ENCODE peak calls at places on chromosomes 7 and 10, in eight cellular contexts. One of them, this sample, is unnamed.

GRCh38 chr7:158734861-158735260 is 30.3 kb upstream of the NCAPG2 start:
- DNase-seq in lower lobe of right lung: no peak
- DNase-seq in endothelial cell: no peak
- DNase-seq in H9: no peak
- DNase-seq in OCI-LY7: no peak
- DNase-seq in progenitor cell of endocrine pancreas: no peak
- DNase-seq in brain microvascular endothelial cell: peak; percentile 55
- DNase-seq in IMR-90: peak; percentile 57
- DNase-seq in this sample: peak; percentile 51

GRCh38 chr7:40659231-40659630 is 524.4 kb downstream of the SUGCT start:
- DNase-seq in lower lobe of right lung: no peak
- DNase-seq in endothelial cell: no peak
- DNase-seq in H9: no peak
- DNase-seq in OCI-LY7: no peak
- DNase-seq in progenitor cell of endocrine pancreas: no peak
- DNase-seq in brain microvascular endothelial cell: no peak
- DNase-seq in IMR-90: peak; percentile 13
- DNase-seq in this sample: no peak

GRCh38 chr10:52750629-52751028 is 22.0 kb downstream of the MBL2 start:
- DNase-seq in lower lobe of right lung: no peak
- DNase-seq in endothelial cell: no peak
- DNase-seq in H9: no peak
- DNase-seq in OCI-LY7: no peak
- DNase-seq in progenitor cell of endocrine pancreas: no peak
- DNase-seq in brain microvascular endothelial cell: no peak
- DNase-seq in IMR-90: no peak
- DNase-seq in this sample: no peak

GRCh38 chr10:81081887-81082620 is 544.4 kb downstream of the SH2D4B start:
- DNase-seq in lower lobe of right lung: no peak
- DNase-seq in endothelial cell: no peak
- DNase-seq in H9: peak; percentile 43
- DNase-seq in OCI-LY7: peak; percentile 5
- DNase-seq in progenitor cell of endocrine pancreas: no peak
- DNase-seq in brain microvascular endothelial cell: no peak
- DNase-seq in IMR-90: peak; percentile 12
- DNase-seq in this sample: no peak

GRCh38 chr10:103800789-103801540 is 54.4 kb downstream of the SH3PXD2A start:
- DNase-seq in lower lobe of right lung: no peak
- DNase-seq in endothelial cell: no peak
- DNase-seq in H9: no peak
- DNase-seq in OCI-LY7: no peak
- DNase-seq in progenitor cell of endocrine pancreas: no peak
- DNase-seq in brain microvascular endothelial cell: no peak
- DNase-seq in IMR-90: peak; percentile 82
- DNase-seq in this sample: no peak

GRCh38 chr10:88974446-88975376 is 15.9 kb upstream of the FAS start:
- DNase-seq in lower lobe of right lung: no peak
- DNase-seq in endothelial cell: no peak
- DNase-seq in H9: no peak
- DNase-seq in OCI-LY7: peak; percentile 41
- DNase-seq in progenitor cell of endocrine pancreas: no peak
- DNase-seq in brain microvascular endothelial cell: no peak
- DNase-seq in IMR-90: peak; percentile 44
- DNase-seq in this sample: no peak

GRCh38 chr7:140122975-140123374 is 53.8 kb downstream of the KDM7A start:
- DNase-seq in lower lobe of right lung: no peak
- DNase-seq in endothelial cell: no peak
- DNase-seq in H9: no peak
- DNase-seq in OCI-LY7: no peak
- DNase-seq in progenitor cell of endocrine pancreas: no peak
- DNase-seq in brain microvascular endothelial cell: no peak
- DNase-seq in IMR-90: no peak
- DNase-seq in this sample: no peak

GRCh38 chr10:79241990-79242619 is 105.2 kb upstream of the PPIF start:
- DNase-seq in lower lobe of right lung: peak; percentile 85
- DNase-seq in endothelial cell: peak; percentile 73
- DNase-seq in H9: peak; percentile 62
- DNase-seq in OCI-LY7: peak; percentile 59
- DNase-seq in progenitor cell of endocrine pancreas: no peak
- DNase-seq in brain microvascular endothelial cell: no peak
- DNase-seq in IMR-90: peak; percentile 67
- DNase-seq in this sample: peak; percentile 43

GRCh38 chr7:138716889-138717288 is 15.7 kb upstream of the SVOPL start:
- DNase-seq in lower lobe of right lung: no peak
- DNase-seq in endothelial cell: no peak
- DNase-seq in H9: no peak
- DNase-seq in OCI-LY7: no peak
- DNase-seq in progenitor cell of endocrine pancreas: no peak
- DNase-seq in brain microvascular endothelial cell: no peak
- DNase-seq in IMR-90: no peak
- DNase-seq in this sample: no peak

GRCh38 chr7:102933763-102934162 is 21.0 kb downstream of the LRRC17 start:
- DNase-seq in lower lobe of right lung: no peak
- DNase-seq in endothelial cell: peak; percentile 45
- DNase-seq in H9: peak; percentile 78
- DNase-seq in OCI-LY7: no peak
- DNase-seq in progenitor cell of endocrine pancreas: no peak
- DNase-seq in brain microvascular endothelial cell: peak; percentile 87
- DNase-seq in IMR-90: peak; percentile 97
- DNase-seq in this sample: peak; percentile 99

GRCh38 chr7:75804705-75805104 is 8.9 kb downstream of the CCL24 start:
- DNase-seq in lower lobe of right lung: no peak
- DNase-seq in endothelial cell: no peak
- DNase-seq in H9: no peak
- DNase-seq in OCI-LY7: no peak
- DNase-seq in progenitor cell of endocrine pancreas: no peak
- DNase-seq in brain microvascular endothelial cell: no peak
- DNase-seq in IMR-90: no peak
- DNase-seq in this sample: no peak

GRCh38 chr10:49594594-49594993 is 15.5 kb upstream of the SLC18A3 start:
- DNase-seq in lower lobe of right lung: no peak
- DNase-seq in endothelial cell: peak; percentile 79
- DNase-seq in H9: peak; percentile 66
- DNase-seq in OCI-LY7: peak; percentile 41
- DNase-seq in progenitor cell of endocrine pancreas: no peak
- DNase-seq in brain microvascular endothelial cell: peak; percentile 68
- DNase-seq in IMR-90: peak; percentile 65
- DNase-seq in this sample: peak; percentile 84

DNA sequence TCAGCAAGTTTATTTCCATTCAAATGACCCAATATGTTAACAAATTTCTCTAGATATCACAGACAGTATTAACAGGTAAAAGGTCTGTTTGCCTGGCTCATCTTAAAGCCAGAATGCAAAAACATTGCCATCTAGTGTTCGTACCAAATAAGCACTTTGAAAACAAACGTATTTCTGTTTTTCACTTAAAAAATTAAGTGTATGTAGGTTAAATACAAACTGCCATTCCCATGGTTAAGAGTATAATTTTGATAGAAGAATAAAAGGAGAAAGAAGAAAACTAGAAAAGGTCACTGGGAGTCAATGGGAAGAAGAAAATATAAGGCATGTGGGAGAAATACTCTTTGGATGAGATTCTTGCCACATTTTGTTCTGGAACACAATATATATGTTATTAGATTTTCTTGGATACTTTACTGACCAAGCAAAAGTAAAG is 51.0 kb downstream of the ORC5 start:
- DNase-seq in lower lobe of right lung: no peak
- DNase-seq in endothelial cell: no peak
- DNase-seq in H9: no peak
- DNase-seq in OCI-LY7: peak; percentile 39
- DNase-seq in progenitor cell of endocrine pancreas: no peak
- DNase-seq in brain microvascular endothelial cell: no peak
- DNase-seq in IMR-90: peak; percentile 57
- DNase-seq in this sample: peak; percentile 59
- TF ChIP-seq CTCF in lower lobe of right lung: peak; percentile 47
- TF ChIP-seq CTCF in endothelial cell: peak; percentile 69
- TF ChIP-seq CTCF in H9: peak; percentile 82
- TF ChIP-seq CTCF in OCI-LY7: peak; percentile 91
- TF ChIP-seq CTCF in progenitor cell of endocrine pancreas: peak; percentile 81
- TF ChIP-seq CTCF in brain microvascular endothelial cell: peak; percentile 55
- TF ChIP-seq CTCF in IMR-90: peak; percentile 70
- TF ChIP-seq CTCF in this sample: peak; percentile 77

GRCh38 chr7:130853503-130854279 is 119.7 kb upstream of the KLF14 start:
- DNase-seq in lower lobe of right lung: no peak
- DNase-seq in endothelial cell: no peak
- DNase-seq in H9: no peak
- DNase-seq in OCI-LY7: no peak
- DNase-seq in progenitor cell of endocrine pancreas: no peak
- DNase-seq in brain microvascular endothelial cell: no peak
- DNase-seq in IMR-90: peak; percentile 69
- DNase-seq in this sample: peak; percentile 34
- TF ChIP-seq CTCF in lower lobe of right lung: no peak
- TF ChIP-seq CTCF in endothelial cell: no peak
- TF ChIP-seq CTCF in H9: no peak
- TF ChIP-seq CTCF in OCI-LY7: no peak
- TF ChIP-seq CTCF in progenitor cell of endocrine pancreas: no peak
- TF ChIP-seq CTCF in brain microvascular endothelial cell: no peak
- TF ChIP-seq CTCF in IMR-90: no peak
- TF ChIP-seq CTCF in this sample: no peak

GRCh38 chr10:12717981-12718707 is 283.4 kb downstream of the CCDC3 start:
- DNase-seq in lower lobe of right lung: no peak
- DNase-seq in endothelial cell: no peak
- DNase-seq in H9: no peak
- DNase-seq in OCI-LY7: no peak
- DNase-seq in progenitor cell of endocrine pancreas: no peak
- DNase-seq in brain microvascular endothelial cell: no peak
- DNase-seq in IMR-90: peak; percentile 56
- DNase-seq in this sample: no peak
- TF ChIP-seq CTCF in lower lobe of right lung: no peak
- TF ChIP-seq CTCF in endothelial cell: no peak
- TF ChIP-seq CTCF in H9: peak; percentile 57
- TF ChIP-seq CTCF in OCI-LY7: no peak
- TF ChIP-seq CTCF in progenitor cell of endocrine pancreas: peak; percentile 16
- TF ChIP-seq CTCF in brain microvascular endothelial cell: no peak
- TF ChIP-seq CTCF in IMR-90: peak; percentile 38
- TF ChIP-seq CTCF in this sample: peak; percentile 7

DNA sequence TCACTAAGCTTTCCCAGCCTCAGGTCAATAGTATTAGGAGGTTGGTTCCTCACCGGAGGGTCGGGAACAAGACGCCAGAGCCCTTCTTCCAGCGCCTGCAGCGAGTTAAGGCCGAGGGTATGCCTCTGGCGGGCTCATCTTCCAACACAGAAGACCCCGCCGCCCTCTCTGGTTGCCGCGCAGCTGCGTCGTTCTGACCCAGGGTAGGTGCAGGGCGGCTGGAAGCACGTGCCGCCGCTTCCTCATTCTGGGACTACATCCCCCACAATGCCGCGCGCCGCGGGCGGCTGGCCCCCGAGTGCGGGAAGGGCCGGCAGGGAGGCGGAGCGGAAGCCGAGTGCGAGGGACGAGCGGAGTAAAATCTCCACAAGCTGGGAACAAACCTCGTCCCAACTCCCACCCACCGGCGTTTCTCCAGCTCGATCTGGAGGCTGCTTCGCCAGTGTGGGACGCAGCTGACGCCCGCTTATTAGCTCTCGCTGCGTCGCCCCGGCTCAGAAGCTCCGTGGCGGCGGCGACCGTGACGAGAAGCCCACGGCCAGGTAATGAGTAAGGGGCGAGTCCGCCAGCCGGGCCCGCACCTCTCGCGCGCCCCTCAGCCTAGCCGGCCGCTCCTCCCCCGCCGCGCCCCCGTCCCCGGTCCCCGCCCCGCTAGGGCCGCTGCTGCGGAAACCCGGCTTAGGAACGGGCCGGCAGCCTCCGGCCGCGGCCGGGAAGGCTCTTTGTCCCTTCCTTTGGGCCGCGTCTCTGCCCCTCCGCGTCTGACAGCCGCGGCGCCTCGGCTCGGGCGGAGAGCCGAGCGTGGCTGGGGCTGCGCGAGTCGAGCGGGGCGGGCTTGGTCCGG is at the start of gene CCDC126:
- DNase-seq in lower lobe of right lung: peak; percentile 96
- DNase-seq in endothelial cell: peak; percentile 95
- DNase-seq in H9: peak; percentile 96
- DNase-seq in OCI-LY7: peak; percentile 91
- DNase-seq in progenitor cell of endocrine pancreas: peak; percentile 88
- DNase-seq in brain microvascular endothelial cell: peak; percentile 85
- DNase-seq in IMR-90: peak; percentile 87
- DNase-seq in this sample: peak; percentile 92
- TF ChIP-seq CTCF in lower lobe of right lung: no peak
- TF ChIP-seq CTCF in endothelial cell: no peak
- TF ChIP-seq CTCF in H9: no peak
- TF ChIP-seq CTCF in OCI-LY7: no peak
- TF ChIP-seq CTCF in progenitor cell of endocrine pancreas: no peak
- TF ChIP-seq CTCF in brain microvascular endothelial cell: no peak
- TF ChIP-seq CTCF in IMR-90: no peak
- TF ChIP-seq CTCF in this sample: no peak

GRCh38 chr7:100811480-100811879 is 15.8 kb downstream of the EPHB4 start:
- DNase-seq in lower lobe of right lung: no peak
- DNase-seq in endothelial cell: no peak
- DNase-seq in H9: no peak
- DNase-seq in OCI-LY7: no peak
- DNase-seq in progenitor cell of endocrine pancreas: no peak
- DNase-seq in brain microvascular endothelial cell: no peak
- DNase-seq in IMR-90: no peak
- DNase-seq in this sample: no peak
- TF ChIP-seq CTCF in lower lobe of right lung: no peak
- TF ChIP-seq CTCF in endothelial cell: no peak
- TF ChIP-seq CTCF in H9: no peak
- TF ChIP-seq CTCF in OCI-LY7: no peak
- TF ChIP-seq CTCF in progenitor cell of endocrine pancreas: no peak
- TF ChIP-seq CTCF in brain microvascular endothelial cell: no peak
- TF ChIP-seq CTCF in IMR-90: no peak
- TF ChIP-seq CTCF in this sample: no peak

GRCh38 chr7:130695840-130696239 is 9.5 kb upstream of the TSGA13 start:
- DNase-seq in lower lobe of right lung: no peak
- DNase-seq in endothelial cell: no peak
- DNase-seq in H9: no peak
- DNase-seq in OCI-LY7: peak; percentile 18
- DNase-seq in progenitor cell of endocrine pancreas: no peak
- DNase-seq in brain microvascular endothelial cell: peak; percentile 11
- DNase-seq in IMR-90: peak; percentile 45
- DNase-seq in this sample: peak; percentile 61
- TF ChIP-seq CTCF in lower lobe of right lung: peak; percentile 43
- TF ChIP-seq CTCF in endothelial cell: no peak
- TF ChIP-seq CTCF in H9: peak; percentile 69
- TF ChIP-seq CTCF in OCI-LY7: peak; percentile 73
- TF ChIP-seq CTCF in progenitor cell of endocrine pancreas: peak; percentile 45
- TF ChIP-seq CTCF in brain microvascular endothelial cell: peak; percentile 67
- TF ChIP-seq CTCF in IMR-90: peak; percentile 81
- TF ChIP-seq CTCF in this sample: peak; percentile 66

DNA sequence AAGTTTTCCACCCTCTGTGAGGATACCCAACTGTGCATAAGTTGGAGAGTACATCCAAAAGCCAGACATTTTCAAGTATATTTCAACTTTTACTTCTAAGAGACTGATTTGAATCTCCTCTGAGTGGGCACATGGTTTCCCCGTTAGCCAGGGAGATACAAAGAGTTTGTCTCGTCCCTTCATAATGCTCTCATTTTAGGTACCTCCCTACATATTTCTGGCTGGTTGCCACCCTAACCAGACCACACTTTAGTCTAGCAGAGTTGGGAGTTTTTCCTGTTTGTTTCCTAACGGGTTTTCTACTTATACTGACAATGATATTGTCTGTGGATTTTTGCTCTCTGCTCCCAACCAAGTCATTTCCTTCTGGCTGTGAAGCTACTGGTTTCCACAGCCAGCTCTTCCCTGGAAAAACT is 180.3 kb downstream of the CCDC71L start:
- DNase-seq in lower lobe of right lung: no peak
- DNase-seq in endothelial cell: no peak
- DNase-seq in H9: no peak
- DNase-seq in OCI-LY7: no peak
- DNase-seq in progenitor cell of endocrine pancreas: no peak
- DNase-seq in brain microvascular endothelial cell: no peak
- DNase-seq in IMR-90: no peak
- DNase-seq in this sample: peak; percentile 56
- TF ChIP-seq CTCF in lower lobe of right lung: no peak
- TF ChIP-seq CTCF in endothelial cell: no peak
- TF ChIP-seq CTCF in H9: no peak
- TF ChIP-seq CTCF in OCI-LY7: no peak
- TF ChIP-seq CTCF in progenitor cell of endocrine pancreas: no peak
- TF ChIP-seq CTCF in brain microvascular endothelial cell: no peak
- TF ChIP-seq CTCF in IMR-90: no peak
- TF ChIP-seq CTCF in this sample: no peak

This sample was measured in fibroblast of pulmonary artery.